ENCODE peak calls at places on chromosome 17, in ten cellular contexts. One of them, this sample, is unnamed.

GRCh38 chr17:32546031-32546444 is 59.2 kb downstream of the CDK5R1 start:
- DNase-seq in substantia nigra: peak; percentile 62
- DNase-seq in activated CD8-positive, alpha-beta memory T cell treated with anti-CD3 and anti-CD28 coated beads for 1 hour: no peak
- DNase-seq in activated gamma-delta T cell: no peak
- DNase-seq in pancreas: no peak
- DNase-seq in stimulated activated CD8-positive, alpha-beta memory T cell treated with anti-CD3 and anti-CD28 coated beads, Interleukin-15, amount 100 ng/mL, for 1 hour: no peak
- DNase-seq in activated CD4-positive, alpha-beta T cell treated with anti-CD3 and anti-CD28 coated beads, Interleukin-2, amount 50 U/mL, for 24 hours: no peak
- DNase-seq in stimulated activated CD4-positive, alpha-beta T cell treated with anti-CD3 and anti-CD28 coated beads, Interleukin-1b, Interleukin-23, amount 100 ng/mL, for 4 hours: no peak
- DNase-seq in HS-5: no peak
- DNase-seq in NCI-H2029: no peak
- DNase-seq in this sample: no peak

GRCh38 chr17:77962349-77962748 is 3.8 kb downstream of the TNRC6C start:
- DNase-seq in HS-5: no peak
- DNase-seq in activated CD4-positive, alpha-beta T cell treated with anti-CD3 and anti-CD28 coated beads, Interleukin-2, amount 50 U/mL, for 24 hours: no peak
- DNase-seq in activated CD8-positive, alpha-beta memory T cell treated with anti-CD3 and anti-CD28 coated beads for 1 hour: no peak
- DNase-seq in NCI-H2029: no peak
- DNase-seq in pancreas: no peak
- DNase-seq in stimulated activated CD4-positive, alpha-beta T cell treated with anti-CD3 and anti-CD28 coated beads, Interleukin-1b, Interleukin-23, amount 100 ng/mL, for 4 hours: no peak
- DNase-seq in stimulated activated CD8-positive, alpha-beta memory T cell treated with anti-CD3 and anti-CD28 coated beads, Interleukin-15, amount 100 ng/mL, for 1 hour: no peak
- DNase-seq in substantia nigra: no peak
- DNase-seq in activated gamma-delta T cell: no peak
- DNase-seq in this sample: no peak

GRCh38 chr17:79777844-79778503 is at the start of gene CBX2:
- DNase-seq in activated CD4-positive, alpha-beta T cell treated with anti-CD3 and anti-CD28 coated beads, Interleukin-2, amount 50 U/mL, for 24 hours: peak; percentile 62
- DNase-seq in pancreas: peak; percentile 81
- DNase-seq in HS-5: no peak
- DNase-seq in stimulated activated CD8-positive, alpha-beta memory T cell treated with anti-CD3 and anti-CD28 coated beads, Interleukin-15, amount 100 ng/mL, for 1 hour: peak; percentile 30
- DNase-seq in NCI-H2029: peak; percentile 30
- DNase-seq in activated CD8-positive, alpha-beta memory T cell treated with anti-CD3 and anti-CD28 coated beads for 1 hour: peak; percentile 29
- DNase-seq in substantia nigra: peak; percentile 60
- DNase-seq in activated gamma-delta T cell: peak; percentile 74
- DNase-seq in stimulated activated CD4-positive, alpha-beta T cell treated with anti-CD3 and anti-CD28 coated beads, Interleukin-1b, Interleukin-23, amount 100 ng/mL, for 4 hours: peak; percentile 86
- DNase-seq in this sample: peak; percentile 94

GRCh38 chr17:4887581-4887980 is 11.8 kb upstream of the C17orf107 start:
- DNase-seq in stimulated activated CD4-positive, alpha-beta T cell treated with anti-CD3 and anti-CD28 coated beads, Interleukin-1b, Interleukin-23, amount 100 ng/mL, for 4 hours: no peak
- DNase-seq in activated gamma-delta T cell: no peak
- DNase-seq in HS-5: no peak
- DNase-seq in NCI-H2029: no peak
- DNase-seq in activated CD8-positive, alpha-beta memory T cell treated with anti-CD3 and anti-CD28 coated beads for 1 hour: no peak
- DNase-seq in substantia nigra: no peak
- DNase-seq in stimulated activated CD8-positive, alpha-beta memory T cell treated with anti-CD3 and anti-CD28 coated beads, Interleukin-15, amount 100 ng/mL, for 1 hour: no peak
- DNase-seq in activated CD4-positive, alpha-beta T cell treated with anti-CD3 and anti-CD28 coated beads, Interleukin-2, amount 50 U/mL, for 24 hours: no peak
- DNase-seq in pancreas: no peak
- DNase-seq in this sample: no peak

GRCh38 chr17:53496356-53496755 is 326.4 kb upstream of the KIF2B start:
- DNase-seq in activated CD8-positive, alpha-beta memory T cell treated with anti-CD3 and anti-CD28 coated beads for 1 hour: no peak
- DNase-seq in activated CD4-positive, alpha-beta T cell treated with anti-CD3 and anti-CD28 coated beads, Interleukin-2, amount 50 U/mL, for 24 hours: no peak
- DNase-seq in NCI-H2029: no peak
- DNase-seq in stimulated activated CD8-positive, alpha-beta memory T cell treated with anti-CD3 and anti-CD28 coated beads, Interleukin-15, amount 100 ng/mL, for 1 hour: no peak
- DNase-seq in substantia nigra: no peak
- DNase-seq in pancreas: no peak
- DNase-seq in activated gamma-delta T cell: no peak
- DNase-seq in stimulated activated CD4-positive, alpha-beta T cell treated with anti-CD3 and anti-CD28 coated beads, Interleukin-1b, Interleukin-23, amount 100 ng/mL, for 4 hours: no peak
- DNase-seq in HS-5: no peak
- DNase-seq in this sample: no peak

GRCh38 chr17:70256751-70257150 is 87.4 kb downstream of the KCNJ2 start:
- DNase-seq in stimulated activated CD4-positive, alpha-beta T cell treated with anti-CD3 and anti-CD28 coated beads, Interleukin-1b, Interleukin-23, amount 100 ng/mL, for 4 hours: no peak
- DNase-seq in activated gamma-delta T cell: no peak
- DNase-seq in stimulated activated CD8-positive, alpha-beta memory T cell treated with anti-CD3 and anti-CD28 coated beads, Interleukin-15, amount 100 ng/mL, for 1 hour: no peak
- DNase-seq in activated CD4-positive, alpha-beta T cell treated with anti-CD3 and anti-CD28 coated beads, Interleukin-2, amount 50 U/mL, for 24 hours: no peak
- DNase-seq in substantia nigra: no peak
- DNase-seq in activated CD8-positive, alpha-beta memory T cell treated with anti-CD3 and anti-CD28 coated beads for 1 hour: no peak
- DNase-seq in NCI-H2029: no peak
- DNase-seq in pancreas: no peak
- DNase-seq in HS-5: no peak
- DNase-seq in this sample: no peak

GRCh38 chr17:63698886-63699637 is 863 bp downstream of the LIMD2 start:
- DNase-seq in HS-5: no peak
- DNase-seq in NCI-H2029: no peak
- DNase-seq in stimulated activated CD8-positive, alpha-beta memory T cell treated with anti-CD3 and anti-CD28 coated beads, Interleukin-15, amount 100 ng/mL, for 1 hour: peak; percentile 77
- DNase-seq in pancreas: no peak
- DNase-seq in stimulated activated CD4-positive, alpha-beta T cell treated with anti-CD3 and anti-CD28 coated beads, Interleukin-1b, Interleukin-23, amount 100 ng/mL, for 4 hours: peak; percentile 59
- DNase-seq in activated gamma-delta T cell: peak; percentile 78
- DNase-seq in substantia nigra: no peak
- DNase-seq in activated CD4-positive, alpha-beta T cell treated with anti-CD3 and anti-CD28 coated beads, Interleukin-2, amount 50 U/mL, for 24 hours: peak; percentile 74
- DNase-seq in activated CD8-positive, alpha-beta memory T cell treated with anti-CD3 and anti-CD28 coated beads for 1 hour: peak; percentile 68
- DNase-seq in this sample: no peak

GRCh38 chr17:4948997-4949320 is 629 bp upstream of the PFN1 start:
- DNase-seq in activated gamma-delta T cell: peak; percentile 59
- DNase-seq in NCI-H2029: no peak
- DNase-seq in activated CD4-positive, alpha-beta T cell treated with anti-CD3 and anti-CD28 coated beads, Interleukin-2, amount 50 U/mL, for 24 hours: peak; percentile 67
- DNase-seq in stimulated activated CD4-positive, alpha-beta T cell treated with anti-CD3 and anti-CD28 coated beads, Interleukin-1b, Interleukin-23, amount 100 ng/mL, for 4 hours: peak; percentile 67
- DNase-seq in substantia nigra: no peak
- DNase-seq in HS-5: no peak
- DNase-seq in stimulated activated CD8-positive, alpha-beta memory T cell treated with anti-CD3 and anti-CD28 coated beads, Interleukin-15, amount 100 ng/mL, for 1 hour: peak; percentile 26
- DNase-seq in activated CD8-positive, alpha-beta memory T cell treated with anti-CD3 and anti-CD28 coated beads for 1 hour: no peak
- DNase-seq in pancreas: peak; percentile 77
- DNase-seq in this sample: peak; percentile 95

GRCh38 chr17:63955791-63956190 is 16.9 kb downstream of the SCN4A start:
- DNase-seq in activated gamma-delta T cell: no peak
- DNase-seq in stimulated activated CD8-positive, alpha-beta memory T cell treated with anti-CD3 and anti-CD28 coated beads, Interleukin-15, amount 100 ng/mL, for 1 hour: no peak
- DNase-seq in activated CD8-positive, alpha-beta memory T cell treated with anti-CD3 and anti-CD28 coated beads for 1 hour: no peak
- DNase-seq in substantia nigra: no peak
- DNase-seq in HS-5: no peak
- DNase-seq in NCI-H2029: no peak
- DNase-seq in pancreas: no peak
- DNase-seq in activated CD4-positive, alpha-beta T cell treated with anti-CD3 and anti-CD28 coated beads, Interleukin-2, amount 50 U/mL, for 24 hours: no peak
- DNase-seq in stimulated activated CD4-positive, alpha-beta T cell treated with anti-CD3 and anti-CD28 coated beads, Interleukin-1b, Interleukin-23, amount 100 ng/mL, for 4 hours: no peak
- DNase-seq in this sample: no peak

This sample was measured in osteocyte.